ENCODE peak calls at places on chromosomes 2 and 18, in nine cellular contexts. G is pancreas; O is spleen; P is psoas muscle; T is left lung; V is WERI-Rb-1; M is effector memory CD4-positive, alpha-beta T cell; K is kidney; R is right cardiac atrium. Z is an unnamed sample.

GRCh38 chr2:98763209-98763951 is 32.4 kb upstream of the MGAT4A start:
- DNase-seq in G (no peak), O (no peak), P (no peak), T (no peak), V (no peak), M (no peak), K (no peak), R (no peak), Z (no peak)

GRCh38 chr2:2187196-2187595 is 143.9 kb downstream of the MYT1L start:
- DNase-seq in G (no peak), O (no peak), P (no peak), T (no peak), V (no peak), M (no peak), K (no peak), R (no peak), Z (no peak)

GRCh38 chr2:211175956-211176355 is 619.6 kb downstream of the CPS1 start:
- DNase-seq in G (no peak), O (no peak), P (no peak), T (no peak), V (no peak), M (no peak), K (no peak), R (no peak), Z (peak; percentile 3)

GRCh38 chr2:158742536-158742935 is 52.6 kb upstream of the DAPL1 start:
- DNase-seq in G (no peak), O (no peak), P (no peak), T (no peak), V (no peak), M (no peak), K (no peak), R (no peak), Z (no peak)

GRCh38 chr2:151771599-151772358 is 37.5 kb upstream of the NEB start:
- DNase-seq in G (no peak), O (peak; percentile 89), P (peak; percentile 58), T (peak; percentile 46), V (no peak), M (no peak), K (no peak), R (peak; percentile 60), Z (no peak)

GRCh38 chr2:97673915-97674283 is 4.4 kb downstream of the C2orf92 start:
- DNase-seq in G (no peak), O (no peak), P (no peak), T (no peak), V (no peak), M (no peak), K (no peak), R (no peak), Z (no peak)

GRCh38 chr18:25795178-25795577 is 295.2 kb downstream of the SS18 start:
- DNase-seq in G (no peak), O (no peak), P (no peak), T (no peak), V (no peak), M (no peak), K (no peak), R (no peak), Z (no peak)

GRCh38 chr2:28692411-28692810 is 59.2 kb upstream of the PPP1CB start:
- DNase-seq in G (no peak), O (no peak), P (no peak), T (no peak), V (no peak), M (no peak), K (no peak), R (no peak), Z (no peak)

GRCh38 chr2:56624181-56624580 is 440.4 kb downstream of the CCDC85A start:
- DNase-seq in G (no peak), O (no peak), P (no peak), T (no peak), V (no peak), M (no peak), K (no peak), R (no peak), Z (no peak)

GRCh38 chr18:79613186-79613931 is 66.2 kb upstream of the CTDP1 start:
- DNase-seq in G (no peak), O (peak; percentile 74), P (no peak), T (peak; percentile 19), V (peak; percentile 5), M (no peak), K (peak; percentile 63), R (no peak), Z (no peak)

GRCh38 chr2:6880200-6880733 is 2.7 kb downstream of the RSAD2 start:
- DNase-seq in G (no peak), O (no peak), P (no peak), T (no peak), V (no peak), M (no peak), K (no peak), R (no peak), Z (no peak)

GRCh38 chr18:59918320-59918755 is 18.5 kb downstream of the PMAIP1 start:
- DNase-seq in G (no peak), O (peak; percentile 88), P (peak; percentile 34), T (peak; percentile 64), V (peak; percentile 80), M (no peak), K (peak; percentile 88), R (peak; percentile 36), Z (no peak)
- H3K27ac ChIP-seq in G (no peak overlapping the region), O (peak overlapping the region; percentile 69), P (no peak overlapping the region), T (peak overlapping the region; percentile 42), V (peak overlapping the region; percentile 11), M (no peak overlapping the region), K (no peak overlapping the region), R (no peak overlapping the region), Z (no peak overlapping the region)

DNA sequence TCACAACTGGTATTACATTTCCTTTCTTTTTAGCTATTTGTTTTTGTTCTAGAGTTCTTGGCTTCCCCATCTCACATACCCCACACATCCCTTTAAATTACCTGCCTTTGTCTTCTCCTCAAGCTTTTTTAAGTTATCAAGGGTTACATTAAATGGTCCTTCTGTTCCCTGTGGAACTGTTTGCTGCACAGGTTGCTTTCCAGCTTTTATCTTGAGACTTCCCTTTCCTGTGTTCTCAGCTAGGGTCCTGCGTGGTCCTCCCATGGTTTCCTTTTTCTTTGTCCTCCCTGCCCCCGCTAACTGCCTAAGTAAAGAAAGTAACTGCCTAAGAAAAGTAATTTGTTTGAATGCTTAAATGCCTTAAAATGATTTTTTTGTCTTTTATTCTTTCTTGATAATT is 66.8 kb downstream of the EPB41L5 start:
- DNase-seq in G (no peak), O (no peak), P (no peak), T (no peak), V (no peak), M (no peak), K (no peak), R (no peak), Z (no peak)
- H3K27ac ChIP-seq in G (no peak overlapping the region), O (no peak overlapping the region), P (no peak overlapping the region), T (no peak overlapping the region), V (no peak overlapping the region), M (no peak overlapping the region), K (no peak overlapping the region), R (no peak overlapping the region), Z (no peak overlapping the region)

DNA sequence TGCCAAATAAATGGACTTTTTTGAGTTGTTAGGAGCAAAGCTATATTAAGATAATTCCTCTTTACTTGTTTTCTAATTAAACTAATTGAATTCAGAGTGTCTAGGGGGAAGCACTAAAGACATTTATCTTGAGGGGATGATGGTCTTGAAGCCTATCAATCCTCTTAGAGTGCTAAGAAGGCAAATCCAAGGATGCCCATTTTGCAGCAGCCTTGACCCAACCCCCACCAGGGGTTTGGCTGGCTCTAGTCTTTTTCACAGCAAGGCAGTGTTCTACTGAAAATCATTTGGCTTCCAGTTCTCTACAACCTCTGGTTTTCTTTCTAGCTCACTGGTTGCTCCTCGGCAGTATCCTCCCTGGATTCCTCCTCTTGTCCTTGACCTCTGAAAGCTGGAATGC is 6.5 kb upstream of the RAX start:
- DNase-seq in G (no peak), O (no peak), P (no peak), T (no peak), V (peak; percentile 94), M (no peak), K (no peak), R (no peak), Z (no peak)
- H3K27ac ChIP-seq in G (no peak overlapping the region), O (no peak overlapping the region), P (no peak overlapping the region), T (no peak overlapping the region), V (peak overlapping the region; percentile 87), M (no peak overlapping the region), K (no peak overlapping the region), R (no peak overlapping the region), Z (no peak overlapping the region)

GRCh38 chr2:223943135-223943534 is 2.0 kb downstream of the WDFY1 start:
- DNase-seq in G (no peak), O (no peak), P (no peak), T (no peak), V (no peak), M (no peak), K (no peak), R (no peak), Z (no peak)

GRCh38 chr2:223944704-223945531 is at the start of gene WDFY1:
- DNase-seq in G (peak; percentile 88), O (peak; percentile 98), P (peak; percentile 91), T (peak; percentile 92), V (peak; percentile 88), M (peak; percentile 59), K (peak; percentile 96), R (peak; percentile 92), Z (no peak)

GRCh38 chr2:223943561-223944008 is 1.6 kb downstream of the WDFY1 start:
- DNase-seq in G (no peak), O (no peak), P (no peak), T (no peak), V (no peak), M (no peak), K (no peak), R (no peak), Z (no peak)

GRCh38 chr2:223945755-223946154 is 620 bp upstream of the WDFY1 start:
- DNase-seq in G (no peak), O (no peak), P (no peak), T (no peak), V (no peak), M (no peak), K (no peak), R (no peak), Z (no peak)

GRCh38 chr2:223944166-223944703 is 900 bp downstream of the WDFY1 start:
- DNase-seq in G (peak; percentile 45), O (peak; percentile 87), P (peak; percentile 36), T (peak; percentile 45), V (peak; percentile 42), M (no peak), K (peak; percentile 80), R (peak; percentile 31), Z (peak; percentile 29)
- H3K27ac ChIP-seq in G (peak overlapping the region; percentile 81), O (peak overlapping the region; percentile 92), P (peak overlapping the region; percentile 93), T (peak overlapping the region; percentile 95), V (peak overlapping the region; percentile 84), M (peak overlapping the region; percentile 61), K (peak overlapping the region; percentile 89), R (peak overlapping the region; percentile 90), Z (peak overlapping the region; percentile 78)

GRCh38 chr2:8003462-8004075 is 678.3 kb upstream of the ID2 start:
- DNase-seq in G (no peak), O (no peak), P (peak; percentile 71), T (peak; percentile 52), V (no peak), M (no peak), K (no peak), R (peak; percentile 76), Z (no peak)
- H3K27ac ChIP-seq in G (no peak overlapping the region), O (no peak overlapping the region), P (peak overlapping the region; percentile 81), T (peak overlapping the region; percentile 55), V (no peak overlapping the region), M (no peak overlapping the region), K (no peak overlapping the region), R (peak overlapping the region; percentile 68), Z (no peak overlapping the region)

DNA sequence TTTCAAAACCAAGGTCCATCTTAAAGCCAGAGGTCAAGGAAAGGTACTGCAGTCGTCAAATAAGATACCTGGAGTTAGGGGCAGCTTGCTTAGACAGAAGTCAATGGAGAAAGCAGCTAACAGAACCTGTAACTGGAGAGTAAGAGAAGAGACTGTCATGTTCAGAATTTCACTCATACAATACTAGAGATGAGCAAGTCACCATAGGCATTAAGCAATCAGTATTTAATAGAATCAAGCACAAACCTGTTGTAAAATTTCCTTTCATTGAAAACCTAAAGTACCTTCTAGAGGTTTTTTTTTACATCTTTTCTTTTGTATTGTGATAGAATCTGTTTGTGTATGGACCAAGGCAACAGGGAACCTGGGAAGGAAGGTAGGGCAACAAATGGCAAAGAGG is 183.4 kb upstream of the ERBB4 start:
- DNase-seq in G (no peak), O (no peak), P (no peak), T (no peak), V (no peak), M (no peak), K (no peak), R (no peak), Z (no peak)
- H3K27ac ChIP-seq in G (no peak overlapping the region), O (no peak overlapping the region), P (no peak overlapping the region), T (no peak overlapping the region), V (no peak overlapping the region), M (no peak overlapping the region), K (no peak overlapping the region), R (no peak overlapping the region), Z (no peak overlapping the region)